ENCODE peak calls at places on chromosome 9, in seven cellular contexts. D is endodermal cell, V is lower lobe of right lung, S is heart left ventricle, P is Calu3, I is mammary epithelial cell, W is AG09319. X is an unnamed sample.

GRCh38 chr9:91411096-91411771 is 12.4 kb downstream of the NFIL3 start:
- DNase-seq in W (no peak), I (no peak), S (no peak), D (no peak), V (no peak), P (no peak), X (no peak)

GRCh38 chr9:134681061-134681661 is 39.6 kb downstream of the COL5A1 start:
- DNase-seq in V (no peak), W (no peak), D (no peak), P (no peak), S (peak; percentile 39), I (no peak), X (no peak)

GRCh38 chr9:131992906-131993657 is 86.6 kb downstream of the MED27 start:
- DNase-seq in D (no peak), P (no peak), S (no peak), W (no peak), V (no peak), I (no peak), X (no peak)

GRCh38 chr9:76390656-76391055 is 3.6 kb downstream of the RFK start:
- DNase-seq in W (no peak), D (no peak), V (no peak), I (no peak), P (no peak), S (no peak), X (no peak)

GRCh38 chr9:83662933-83663332 is 40.0 kb downstream of the IDNK start:
- DNase-seq in W (no peak), S (no peak), P (no peak), I (no peak), D (no peak), V (no peak), X (no peak)

GRCh38 chr9:134233022-134233421 is 68.7 kb upstream of the RNU6ATAC start:
- DNase-seq in D (no peak), V (peak; percentile 69), W (no peak), I (no peak), S (no peak), P (no peak), X (no peak)

GRCh38 chr9:134196911-134197310 is 32.5 kb upstream of the RNU6ATAC start:
- DNase-seq in D (peak; percentile 31), V (no peak), W (no peak), P (no peak), S (peak; percentile 20), I (no peak), X (no peak)

GRCh38 chr9:129624168-129624759 is 1.7 kb upstream of the NTMT1 start:
- DNase-seq in D (peak; percentile 94), V (no peak), S (no peak), W (no peak), I (no peak), P (peak; percentile 73), X (no peak)

GRCh38 chr9:111833941-111834340 is 39.2 kb upstream of the SHOC1 start:
- DNase-seq in V (no peak), P (no peak), D (no peak), I (peak; percentile 72), S (no peak), W (no peak), X (no peak)

GRCh38 chr9:2453701-2454100 is 167.9 kb upstream of the VLDLR start:
- DNase-seq in V (no peak), I (no peak), P (no peak), D (no peak), S (no peak), W (no peak), X (no peak)

GRCh38 chr9:135724186-135724797 is 22.3 kb downstream of the KCNT1 start:
- DNase-seq in V (no peak), P (no peak), I (no peak), S (no peak), W (no peak), D (no peak), X (no peak)

GRCh38 chr9:138082918-138083636 is 205.5 kb downstream of the CACNA1B start:
- DNase-seq in I (no peak), D (no peak), V (peak; percentile 19), S (peak; percentile 10), P (no peak), W (no peak), X (no peak)

GRCh38 chr9:8613346-8613825 is 813.8 kb upstream of the DMAC1 start:
- DNase-seq in S (no peak), W (no peak), V (no peak), I (no peak), D (no peak), P (no peak), X (no peak)

GRCh38 chr9:112332674-112332976 is 794 bp downstream of the PTBP3 start:
- DNase-seq in P (no peak), W (no peak), I (no peak), D (no peak), V (no peak), S (no peak), X (no peak)

GRCh38 chr9:129458155-129458661 is 162.7 kb downstream of the C9orf50 start:
- DNase-seq in P (no peak), V (peak; percentile 59), W (no peak), S (no peak), I (no peak), D (peak; percentile 57), X (no peak)

GRCh38 chr9:36781532-36781931 is 208.8 kb downstream of the MELK start:
- DNase-seq in I (no peak), V (no peak), D (no peak), W (no peak), S (no peak), P (peak; percentile 39), X (no peak)

GRCh38 chr9:137163101-137163661 is 6.7 kb downstream of the LRRC26 start:
- DNase-seq in V (no peak), S (no peak), I (no peak), W (no peak), P (no peak), D (peak; percentile 71), X (no peak)

GRCh38 chr9:132025766-132026165 is 53.9 kb downstream of the MED27 start:
- DNase-seq in V (no peak), P (no peak), D (no peak), S (no peak), W (no peak), I (no peak), X (no peak)

GRCh38 chr9:76866689-76867088 is 39.2 kb downstream of the PRUNE2 start:
- DNase-seq in P (peak; percentile 1), S (no peak), W (peak; percentile 61), V (no peak), I (peak; percentile 54), D (no peak), X (no peak)

DNA sequence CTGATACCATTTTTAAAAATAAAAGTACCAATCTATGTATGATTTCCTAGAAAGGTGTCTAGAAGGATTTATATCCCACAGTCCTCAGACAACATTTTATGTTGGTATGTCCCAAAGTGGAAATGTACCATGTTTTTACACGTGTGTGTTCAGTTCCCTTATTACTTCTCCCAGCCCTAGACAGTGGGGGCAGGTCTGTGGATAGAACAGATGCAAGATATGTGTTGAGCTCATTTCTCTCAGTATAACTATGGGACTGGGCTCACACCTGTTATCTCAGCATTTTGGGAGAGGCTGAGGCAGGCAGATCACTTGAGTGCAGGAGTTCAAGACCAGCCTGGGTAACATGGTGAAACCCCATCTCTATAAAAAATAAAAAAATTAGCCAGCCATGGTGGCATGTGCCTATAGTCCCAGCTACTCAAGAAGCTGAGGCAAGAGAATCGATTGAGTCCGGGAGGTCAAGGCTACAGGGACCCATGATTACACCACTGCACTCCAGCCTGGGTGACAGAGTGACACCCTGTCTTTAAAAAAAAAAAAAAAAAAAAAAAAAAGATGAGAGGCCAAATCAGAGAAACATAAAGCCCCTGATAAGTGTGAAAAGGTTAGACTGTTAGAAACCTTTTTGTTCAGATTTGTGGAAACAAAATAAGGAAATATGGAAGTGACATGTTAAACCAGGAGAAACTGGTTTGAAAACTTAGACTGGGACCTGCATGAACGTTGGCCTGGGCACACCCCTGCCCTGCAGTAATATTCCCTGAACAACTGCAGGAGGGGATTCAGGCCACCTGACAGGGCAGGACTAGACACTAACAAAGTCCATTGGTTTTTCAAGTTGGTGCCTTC is 7.4 kb upstream of the SLC2A8 start:
- DNase-seq in P (no peak), W (no peak), V (no peak), I (no peak), S (peak; percentile 20), D (no peak), X (no peak)
- TF ChIP-seq CTCF in P (no peak), W (no peak), V (no peak), I (no peak), S (no peak), D (no peak), X (no peak)

GRCh38 chr9:119991797-119992196 is 588.2 kb downstream of the CDK5RAP2 start:
- DNase-seq in V (no peak), P (no peak), W (no peak), I (no peak), D (no peak), S (no peak), X (no peak)

GRCh38 chr9:119986205-119986604 is 593.8 kb downstream of the CDK5RAP2 start:
- DNase-seq in S (no peak), D (no peak), V (no peak), W (no peak), P (no peak), I (no peak), X (no peak)
- TF ChIP-seq CTCF in S (no peak), D (no peak), V (no peak), W (no peak), P (no peak), I (peak; percentile 9), X (no peak)

GRCh38 chr9:35657327-35658143 is at the start of gene RMRP:
- DNase-seq in P (peak; percentile 94), V (peak; percentile 98), I (peak; percentile 99), D (peak; percentile 97), S (peak; percentile 98), W (peak; percentile 100), X (peak; percentile 91)
- TF ChIP-seq CTCF in P (peak; percentile 24), V (peak; percentile 53), I (peak; percentile 25), D (peak; percentile 56), S (peak; percentile 55), W (no peak), X (no peak)

GRCh38 chr9:88920645-88921044 is 70.6 kb upstream of the S1PR3 start:
- DNase-seq in W (no peak), V (no peak), P (no peak), I (no peak), S (no peak), D (peak; percentile 62), X (no peak)
- TF ChIP-seq CTCF in W (no peak), V (no peak), P (no peak), I (peak; percentile 39), S (no peak), D (peak; percentile 68), X (no peak)

GRCh38 chr9:17021379-17021970 is 113.4 kb upstream of the CNTLN start:
- DNase-seq in I (no peak), V (no peak), W (no peak), D (no peak), P (no peak), S (no peak), X (no peak)

GRCh38 chr9:17018001-17018491 is 116.8 kb upstream of the CNTLN start:
- DNase-seq in S (no peak), V (no peak), W (peak; percentile 56), P (no peak), I (no peak), D (no peak), X (no peak)

GRCh38 chr9:17024129-17024528 is 110.7 kb upstream of the CNTLN start:
- DNase-seq in S (no peak), W (no peak), D (no peak), P (no peak), V (no peak), I (no peak), X (no peak)

GRCh38 chr9:17018540-17019196 is 116.2 kb upstream of the CNTLN start:
- DNase-seq in I (peak; percentile 4), W (no peak), P (no peak), V (no peak), D (no peak), S (no peak), X (no peak)

GRCh38 chr9:17019398-17019797 is 115.4 kb upstream of the CNTLN start:
- DNase-seq in D (no peak), I (no peak), S (no peak), V (no peak), P (no peak), W (no peak), X (no peak)
- TF ChIP-seq CTCF in D (no peak), I (no peak), S (no peak), V (no peak), P (no peak), W (no peak), X (no peak)